ENCODE peak calls at places on chromosomes 5 and 9, in four cellular contexts. T is lower lobe of right lung, W is right lobe of liver, U is AG04450. P is an unnamed sample.
A peak's percentile ranks its signal among the peaks of the same experiment; 100 is the strongest.

GRCh38 chr5:115986358-115986757 is 24.1 kb downstream of the LVRN start:
- DNase-seq in T (no peak), W (no peak), U (peak; percentile 26), P (no peak)

GRCh38 chr5:57216714-57217113 is 42.9 kb downstream of the GPBP1 start:
- DNase-seq in T (no peak), W (no peak), U (no peak), P (no peak)

GRCh38 chr5:96823900-96824351 is 16.2 kb upstream of the ERAP1 start:
- DNase-seq in T (no peak), W (no peak), U (no peak), P (no peak)

GRCh38 chr9:100216178-100216787 is 117.2 kb downstream of the INVS start:
- DNase-seq in T (peak; percentile 43), W (no peak), U (no peak), P (peak; percentile 67)

GRCh38 chr9:127214421-127215265 is 49.9 kb upstream of the GARNL3 start:
- DNase-seq in T (peak; percentile 70), W (no peak), U (peak; percentile 66), P (peak; percentile 76)

GRCh38 chr9:118362596-118362995 is 658.4 kb downstream of the TLR4 start:
- DNase-seq in T (no peak), W (no peak), U (no peak), P (no peak)

GRCh38 chr5:29001666-29002065 is 1963.3 kb upstream of the CDH9 start:
- DNase-seq in T (no peak), W (no peak), U (no peak), P (no peak)

GRCh38 chr9:133731876-133732321 is 6.3 kb downstream of the SARDH start:
- DNase-seq in T (no peak), W (peak; percentile 67), U (no peak), P (peak; percentile 50)

GRCh38 chr5:52743970-52744369 is 43.7 kb upstream of the ITGA1 start:
- DNase-seq in T (no peak), W (no peak), U (no peak), P (no peak)

GRCh38 chr9:134950811-134951210 is 33.1 kb upstream of the FCN1 start:
- DNase-seq in T (no peak), W (peak; percentile 37), U (no peak), P (peak; percentile 3)

GRCh38 chr5:131223751-131224386 is 40.0 kb upstream of the CDC42SE2 start:
- DNase-seq in T (no peak), W (no peak), U (no peak), P (no peak)

DNA sequence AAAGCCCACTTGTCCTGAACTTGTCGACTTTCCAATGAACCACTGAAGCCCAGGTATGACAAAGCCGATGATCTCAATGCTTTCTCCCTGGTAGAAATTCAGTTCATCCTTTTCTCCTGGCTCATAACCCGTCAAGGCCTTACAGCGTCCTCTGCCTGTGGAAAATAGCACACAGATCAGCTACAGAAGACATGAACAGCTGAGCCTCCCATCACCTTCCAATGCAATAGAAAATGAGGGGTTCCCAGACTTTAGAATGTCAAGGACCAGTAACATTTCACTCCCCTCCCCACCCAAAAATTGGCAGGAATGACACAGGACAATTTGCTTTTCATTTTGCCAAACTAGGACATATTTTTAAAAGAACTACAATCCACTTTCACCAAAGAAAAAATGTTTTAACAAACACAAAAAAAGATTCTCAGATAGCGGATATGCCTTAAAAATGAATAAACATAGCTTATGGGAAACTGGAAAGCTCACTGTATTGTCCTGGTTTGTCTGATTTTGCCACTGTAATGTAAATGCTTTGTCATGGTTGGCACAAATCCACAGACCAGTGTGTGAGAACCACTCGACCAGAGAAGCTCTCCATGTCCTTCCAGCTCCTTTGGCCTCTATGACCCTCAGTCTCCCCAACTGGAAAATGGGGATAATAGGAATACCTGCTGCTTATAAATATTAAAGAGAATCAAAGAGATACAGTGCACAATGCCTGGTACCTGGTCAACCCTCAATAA is 24.4 kb downstream of the SH3TC2 start:
- DNase-seq in T (no peak), W (no peak), U (no peak), P (no peak)
- TF ChIP-seq CTCF in T (no peak), W (no peak), U (no peak), P (no peak)

GRCh38 chr5:140637722-140638473 is 1.4 kb upstream of the TMCO6 start:
- DNase-seq in T (no peak), W (no peak), U (no peak), P (no peak)

GRCh38 chr5:140632366-140633080 is 452 bp downstream of the CD14 start:
- DNase-seq in T (peak; percentile 90), W (peak; percentile 89), U (no peak), P (no peak)

GRCh38 chr5:140634103-140634502 is 1.1 kb upstream of the CD14 start:
- DNase-seq in T (no peak), W (no peak), U (no peak), P (no peak)

GRCh38 chr5:140633081-140633471 is at the start of gene CD14:
- DNase-seq in T (peak; percentile 74), W (no peak), U (no peak), P (no peak)

GRCh38 chr5:140635291-140636257 is 2.6 kb upstream of the CD14 start:
- DNase-seq in T (no peak), W (no peak), U (no peak), P (no peak)
- TF ChIP-seq CTCF in T (no peak), W (no peak), U (no peak), P (no peak)

GRCh38 chr5:149439899-149440655 is 61.0 kb upstream of the IL17B start:
- DNase-seq in T (no peak), W (no peak), U (no peak), P (no peak)
- TF ChIP-seq CTCF in T (peak; percentile 30), W (peak; percentile 8), U (peak; percentile 41), P (peak; percentile 60)

GRCh38 chr5:147509041-147509709 is 693 bp downstream of the DPYSL3 start:
- DNase-seq in T (no peak), W (peak; percentile 52), U (no peak), P (peak; percentile 45)

GRCh38 chr5:147508711-147509040 is 1.2 kb downstream of the DPYSL3 start:
- DNase-seq in T (no peak), W (no peak), U (no peak), P (no peak)

GRCh38 chr5:147507480-147508126 is 2.3 kb downstream of the DPYSL3 start:
- DNase-seq in T (no peak), W (no peak), U (no peak), P (no peak)

GRCh38 chr5:147510885-147511284 is 1.0 kb upstream of the DPYSL3 start:
- DNase-seq in T (no peak), W (no peak), U (no peak), P (no peak)

GRCh38 chr5:147509710-147510651 is at the start of gene DPYSL3:
- DNase-seq in T (peak; percentile 67), W (peak; percentile 64), U (peak; percentile 41), P (peak; percentile 84)
- TF ChIP-seq CTCF in T (peak; percentile 54), W (no peak), U (peak; percentile 38), P (no peak)

GRCh38 chr9:18666987-18667772 is 193.2 kb downstream of the ADAMTSL1 start:
- DNase-seq in T (no peak), W (no peak), U (no peak), P (no peak)

GRCh38 chr9:18665947-18666346 is 192.0 kb downstream of the ADAMTSL1 start:
- DNase-seq in T (no peak), W (no peak), U (no peak), P (no peak)

GRCh38 chr9:18668944-18669343 is 195.0 kb downstream of the ADAMTSL1 start:
- DNase-seq in T (no peak), W (no peak), U (no peak), P (no peak)

GRCh38 chr9:18662320-18662719 is 188.4 kb downstream of the ADAMTSL1 start:
- DNase-seq in T (no peak), W (no peak), U (no peak), P (no peak)

DNA sequence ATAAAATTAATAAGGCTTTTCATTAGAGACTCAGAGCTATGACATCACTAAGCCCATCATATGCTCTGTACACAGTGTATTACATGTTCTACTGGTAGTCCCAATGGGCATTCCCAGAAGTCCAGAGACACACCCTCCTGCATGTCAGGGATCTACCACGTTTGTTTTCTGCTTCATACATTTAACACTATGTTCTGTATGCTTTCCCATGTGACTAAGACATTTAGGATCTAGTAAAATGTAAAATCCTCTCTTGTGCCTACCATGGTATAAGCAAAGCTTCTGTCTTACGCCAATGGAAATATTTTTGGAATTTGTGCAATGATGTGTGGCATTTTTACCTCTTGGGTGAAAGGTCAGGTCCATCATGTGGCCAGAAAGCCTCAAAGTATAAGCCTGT is 192.4 kb downstream of the ADAMTSL1 start:
- DNase-seq in T (no peak), W (no peak), U (no peak), P (no peak)
- TF ChIP-seq CTCF in T (no peak), W (no peak), U (no peak), P (no peak)

GRCh38 chr5:124972703-124973102 is 226.3 kb upstream of the ZNF608 start:
- DNase-seq in T (no peak), W (no peak), U (no peak), P (no peak)
- TF ChIP-seq CTCF in T (no peak), W (no peak), U (no peak), P (no peak)

GRCh38 chr9:97984188-97985057 is 1.3 kb downstream of the ANP32B start:
- DNase-seq in T (peak; percentile 90), W (peak; percentile 81), U (peak; percentile 36), P (peak; percentile 65)
- TF ChIP-seq CTCF in T (no peak), W (peak; percentile 13), U (no peak), P (no peak)

GRCh38 chr5:5726401-5726800 is 303.9 kb downstream of the ICE1 start:
- DNase-seq in T (no peak), W (no peak), U (no peak), P (no peak)
- TF ChIP-seq CTCF in T (no peak), W (no peak), U (no peak), P (no peak)

P was measured in glutamatergic neuron.